ENCODE peak calls at places on chromosomes 6 and 20, in seven cellular contexts. U, Q, L, F, V, R and A are unnamed samples.
A peak's percentile ranks its signal among the peaks of the same experiment; 100 is the strongest.

GRCh38 chr20:57507477-57507876 is 17.5 kb downstream of the CTCFL start:
- DNase-seq in F (no peak), V (no peak), R (peak; percentile 9), U (no peak), L (no peak), Q (no peak), A (no peak)

GRCh38 chr20:10609276-10609675 is 64.5 kb downstream of the JAG1 start:
- DNase-seq in R (no peak), V (no peak), L (peak; percentile 86), F (no peak), U (no peak), Q (no peak), A (no peak)

GRCh38 chr20:63587781-63588591 is 13.9 kb upstream of the HELZ2 start:
- DNase-seq in Q (no peak), F (no peak), V (no peak), U (no peak), R (no peak), L (no peak), A (no peak)

GRCh38 chr6:53484409-53485280 is 60.3 kb downstream of the GCLC start:
- DNase-seq in V (peak; percentile 15), U (peak; percentile 50), Q (peak; percentile 84), L (peak; percentile 89), F (peak; percentile 64), R (peak; percentile 65), A (no peak)

GRCh38 chr20:48129319-48129973 is 344.2 kb upstream of the SULF2 start:
- DNase-seq in V (no peak), U (no peak), L (no peak), Q (no peak), R (no peak), F (no peak), A (no peak)

GRCh38 chr6:157381631-157382621 is 936 bp downstream of the ZDHHC14 start:
- DNase-seq in U (no peak), V (no peak), Q (peak; percentile 74), R (peak; percentile 63), L (peak; percentile 73), F (peak; percentile 56), A (peak; percentile 36)

GRCh38 chr6:39887692-39888450 is 46.4 kb downstream of the MOCS1 start:
- DNase-seq in F (peak; percentile 40), V (no peak), Q (no peak), R (peak; percentile 94), L (peak; percentile 84), U (no peak), A (no peak)

GRCh38 chr20:51116765-51117686 is 94.1 kb upstream of the KCNG1 start:
- DNase-seq in U (no peak), V (no peak), F (peak; percentile 24), R (no peak), Q (no peak), L (no peak), A (no peak)

GRCh38 chr20:14724036-14724435 is 386.6 kb upstream of the FLRT3 start:
- DNase-seq in R (no peak), U (no peak), Q (no peak), L (no peak), F (no peak), V (no peak), A (no peak)

GRCh38 chr6:106488494-106489369 is 128.2 kb downstream of the CRYBG1 start:
- DNase-seq in R (peak; percentile 53), Q (no peak), U (no peak), V (no peak), L (no peak), F (no peak), A (no peak)

GRCh38 chr20:53609501-53610445 is 16.1 kb upstream of the ZNF217 start:
- DNase-seq in L (peak; percentile 48), F (no peak), R (peak; percentile 33), U (peak; percentile 61), V (no peak), Q (peak; percentile 50), A (peak; percentile 72)

GRCh38 chr20:34712525-34713192 is 8.5 kb downstream of the TP53INP2 start:
- DNase-seq in V (no peak), Q (peak; percentile 12), F (no peak), R (peak; percentile 13), L (no peak), U (no peak), A (no peak)

GRCh38 chr6:145372671-145373123 is 362.6 kb downstream of the EPM2A start:
- DNase-seq in Q (peak; percentile 22), F (no peak), V (no peak), L (no peak), U (no peak), R (peak; percentile 20), A (no peak)